ENCODE peak calls at places on chromosomes 16 and 17, in seven cellular contexts. Z, M, K, E, J, X and B are unnamed samples.
A peak's percentile ranks its signal among the peaks of the same experiment; 100 is the strongest.

GRCh38 chr17:44921122-44921882 is 6.0 kb upstream of the GFAP start:
- DNase-seq in E (no peak), K (no peak), J (peak; percentile 63), M (peak; percentile 72), Z (no peak), X (no peak), B (no peak)

GRCh38 chr16:84138824-84139627 is 6.0 kb downstream of the HSDL1 start:
- DNase-seq in E (no peak), M (peak; percentile 87), J (peak; percentile 68), Z (peak; percentile 52), X (no peak), K (no peak), B (no peak)

GRCh38 chr17:55420776-55421178 is 858 bp downstream of the MMD start:
- DNase-seq in E (peak; percentile 93), X (peak; percentile 41), M (peak; percentile 40), J (peak; percentile 80), Z (no peak), K (peak; percentile 39), B (peak; percentile 92)

GRCh38 chr16:86709902-86710601 is 131.7 kb downstream of the FOXL1 start:
- DNase-seq in E (no peak), Z (no peak), X (no peak), M (no peak), J (no peak), K (no peak), B (no peak)

GRCh38 chr17:75064460-75064859 is 17.4 kb downstream of the KCTD2 start:
- DNase-seq in K (no peak), M (no peak), E (no peak), Z (no peak), X (no peak), J (no peak), B (no peak)

GRCh38 chr16:29816694-29817441 is 916 bp downstream of the PAGR1 start:
- DNase-seq in Z (peak; percentile 60), M (peak; percentile 49), K (peak; percentile 63), E (no peak), X (peak; percentile 67), J (peak; percentile 77), B (no peak)

GRCh38 chr17:78031435-78031834 is 72.9 kb downstream of the TNRC6C start:
- DNase-seq in X (no peak), J (no peak), Z (no peak), K (no peak), E (peak; percentile 91), M (no peak), B (no peak)

GRCh38 chr16:5034167-5034523 is 410 bp upstream of the NAGPA start:
- DNase-seq in X (no peak), E (no peak), M (no peak), Z (no peak), J (no peak), K (no peak), B (no peak)

GRCh38 chr17:64974750-64975317 is 55.6 kb upstream of the LRRC37A3 start:
- DNase-seq in J (no peak), X (no peak), Z (no peak), E (no peak), K (no peak), M (peak; percentile 68), B (no peak)

GRCh38 chr17:15237106-15237425 is 28.1 kb downstream of the PMP22 start:
- DNase-seq in M (no peak), K (no peak), X (no peak), E (no peak), Z (no peak), J (no peak), B (no peak)

GRCh38 chr17:78805301-78805700 is 23.2 kb upstream of the CYTH1 start:
- DNase-seq in J (no peak), E (no peak), M (no peak), Z (no peak), K (no peak), X (no peak), B (no peak)

GRCh38 chr17:79521225-79521624 is 89.6 kb downstream of the RBFOX3 start:
- DNase-seq in E (no peak), Z (no peak), J (no peak), M (no peak), X (no peak), K (no peak), B (no peak)

GRCh38 chr16:22264786-22265185 is 32.4 kb upstream of the POLR3E start:
- DNase-seq in Z (no peak), M (no peak), K (no peak), X (no peak), J (no peak), E (no peak), B (no peak)

DNA sequence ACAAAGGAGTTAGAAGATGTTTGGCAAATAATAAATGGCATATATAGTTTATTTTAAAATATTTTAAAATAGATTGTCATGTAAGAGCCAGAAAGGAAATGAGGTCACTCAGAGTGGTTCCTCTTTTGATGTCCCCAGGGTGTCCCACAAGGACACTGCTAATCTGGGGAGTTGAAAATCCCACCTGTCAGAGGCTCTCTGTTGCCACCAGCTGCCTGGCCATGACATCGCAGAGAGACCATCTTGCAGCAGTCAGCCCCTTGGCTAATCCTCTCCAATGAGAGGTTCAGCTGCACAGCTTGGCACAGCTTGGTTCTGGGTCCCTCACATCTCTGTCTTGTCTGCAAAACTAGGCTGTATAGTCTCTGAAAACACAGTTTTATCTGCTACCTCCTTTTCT is 11.0 kb upstream of the RBFOX1 start:
- DNase-seq in J (no peak), K (no peak), M (no peak), E (no peak), X (no peak), Z (no peak), B (no peak)
- TF ChIP-seq CTCF in J (no peak), K (no peak), M (no peak), E (no peak), X (no peak), Z (no peak), B (no peak)

GRCh38 chr16:788399-789126 is at the start of gene CHTF18:
- DNase-seq in J (peak; percentile 92), M (peak; percentile 100), X (peak; percentile 86), Z (peak; percentile 86), K (peak; percentile 91), E (peak; percentile 98), B (peak; percentile 84)

GRCh38 chr16:787261-787966 is 767 bp downstream of the RPUSD1 start:
- DNase-seq in Z (no peak), J (no peak), X (no peak), M (no peak), E (no peak), K (no peak), B (no peak)

GRCh38 chr16:789451-789850 is 1.0 kb downstream of the CHTF18 start:
- DNase-seq in E (no peak), K (no peak), J (no peak), Z (no peak), M (no peak), X (no peak), B (no peak)

GRCh38 chr16:790086-790485 is 1.7 kb downstream of the CHTF18 start:
- DNase-seq in Z (no peak), J (no peak), M (no peak), X (no peak), K (no peak), E (no peak), B (no peak)

DNA sequence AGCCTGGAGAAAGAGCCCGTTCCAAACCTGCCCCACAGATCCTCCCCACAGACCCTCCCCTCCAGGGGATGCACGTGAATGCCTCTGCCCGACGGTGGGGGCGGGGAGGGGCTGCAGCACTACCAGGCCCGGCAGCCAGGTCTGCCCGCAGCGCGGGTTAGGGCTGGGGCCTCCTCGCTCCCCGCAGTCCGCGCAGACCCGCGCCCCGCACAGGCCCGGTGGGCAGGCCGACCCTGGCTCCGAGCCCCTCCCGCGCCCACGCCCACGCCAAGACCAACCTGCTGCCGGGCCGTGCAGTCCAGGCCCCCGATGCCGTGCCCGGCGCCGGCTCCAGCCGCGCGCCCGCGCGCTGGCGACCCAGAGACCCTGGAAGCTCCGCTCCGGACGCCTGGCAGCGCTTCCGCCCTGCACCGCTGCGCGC is at the start of gene RPUSD1:
- DNase-seq in M (no peak), J (no peak), X (no peak), K (no peak), E (no peak), Z (no peak), B (no peak)
- TF ChIP-seq POLR2A in M (no peak), J (peak; percentile 62), X (peak; percentile 52), K (no peak), E (no peak), Z (no peak), B (no peak)

GRCh38 chr17:76528528-76529223 is 8.8 kb downstream of the CYGB start:
- DNase-seq in X (no peak), E (no peak), K (peak; percentile 62), Z (peak; percentile 28), J (peak; percentile 76), M (peak; percentile 90), B (no peak)
- H3K4me3 ChIP-seq in X (no peak overlapping the region), E (no peak overlapping the region), K (peak overlapping the region; percentile 6), Z (no peak overlapping the region), J (peak overlapping the region; percentile 29), M (no peak overlapping the region), B (no peak overlapping the region)

GRCh38 chr17:50739098-50739497 is 19.7 kb downstream of the LUC7L3 start:
- DNase-seq in J (no peak), Z (no peak), E (no peak), M (no peak), K (no peak), X (no peak), B (no peak)
- TF ChIP-seq CTCF in J (no peak), Z (no peak), E (no peak), M (no peak), K (no peak), X (no peak), B (no peak)

GRCh38 chr17:1716912-1717695 is 6.9 kb upstream of the TLCD2 start:
- DNase-seq in X (peak; percentile 100), J (peak; percentile 96), E (peak; percentile 99), K (peak; percentile 97), Z (peak; percentile 99), M (peak; percentile 93), B (peak; percentile 97)
- TF ChIP-seq POLR2A in X (peak; percentile 69), J (peak; percentile 45), E (peak; percentile 10), K (peak; percentile 67), Z (peak; percentile 70), M (peak; percentile 57), B (no peak)

DNA sequence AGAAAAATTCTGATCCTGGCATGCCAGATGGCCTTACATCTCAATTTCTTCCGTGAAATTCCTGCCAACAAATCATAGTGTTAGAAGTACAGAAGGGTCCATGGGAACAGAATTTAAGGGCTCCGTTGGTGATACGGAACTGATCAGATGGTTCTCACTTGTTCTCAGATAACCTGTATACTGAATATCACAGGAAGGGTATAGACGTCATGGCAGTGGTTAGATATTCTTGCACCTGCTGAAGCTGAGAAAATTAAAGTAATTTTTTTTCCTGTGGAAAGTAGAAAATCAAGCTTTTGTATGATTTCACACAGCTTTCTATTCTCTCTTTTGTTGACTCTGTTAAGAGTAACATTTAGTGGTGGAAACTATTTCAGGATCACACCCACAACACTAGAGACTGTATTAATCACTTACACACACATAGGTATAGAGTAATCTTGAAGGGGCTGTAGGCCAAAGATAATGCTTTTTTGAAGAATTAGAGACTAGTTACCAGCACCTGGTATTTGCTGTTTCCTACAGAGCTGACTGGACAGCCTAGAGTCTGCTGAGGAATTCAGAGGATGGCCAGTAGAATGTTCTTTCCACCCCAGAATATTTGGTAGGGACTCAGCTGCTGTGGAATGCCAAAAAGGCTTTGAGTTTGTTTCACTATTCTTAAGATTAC is 7.5 kb downstream of the TENT4B start:
- DNase-seq in Z (peak; percentile 41), J (no peak), M (peak; percentile 45), E (no peak), X (no peak), K (no peak), B (no peak)
- H3K4me3 ChIP-seq in Z (no peak overlapping the region), J (no peak overlapping the region), M (no peak overlapping the region), E (no peak overlapping the region), X (no peak overlapping the region), K (no peak overlapping the region), B (no peak overlapping the region)